ENCODE peak calls at places on chromosomes 7 and 10, in four cellular contexts. H is fibroblast of pulmonary artery, T is GM13977, F is endothelial cell. O is an unnamed sample.

GRCh38 chr10:44961231-44961571 is 1.6 kb downstream of the RASSF4 start:
- DNase-seq in F (no peak), H (no peak), T (no peak), O (no peak)

GRCh38 chr7:38512704-38513103 is 118.5 kb downstream of the AMPH start:
- DNase-seq in H (peak; percentile 42), T (no peak), F (no peak), O (peak; percentile 17)

GRCh38 chr7:128017880-128018845 is 13.1 kb downstream of the LRRC4 start:
- DNase-seq in T (no peak), H (peak; percentile 27), F (no peak), O (peak; percentile 93)

GRCh38 chr7:5217396-5217795 is 27.4 kb downstream of the WIPI2 start:
- DNase-seq in F (no peak), T (no peak), H (no peak), O (no peak)

GRCh38 chr7:135197906-135198655 is 13.2 kb downstream of the WDR91 start:
- DNase-seq in H (no peak), F (no peak), T (no peak), O (no peak)

GRCh38 chr10:35423505-35424306 is 87.4 kb downstream of the CCNY start:
- DNase-seq in H (peak; percentile 37), F (no peak), T (no peak), O (peak; percentile 89)

GRCh38 chr7:128781851-128782250 is 6.3 kb upstream of the OPN1SW start:
- DNase-seq in F (no peak), T (no peak), H (no peak), O (no peak)

GRCh38 chr10:11546581-11546980 is 64.9 kb downstream of the USP6NL start:
- DNase-seq in T (no peak), H (no peak), F (no peak), O (peak; percentile 13)

GRCh38 chr10:124025638-124026336 is 67.6 kb downstream of the CHST15 start:
- DNase-seq in T (peak; percentile 44), H (peak; percentile 32), F (peak; percentile 21), O (no peak)

GRCh38 chr10:3622427-3622826 is 162.6 kb downstream of the KLF6 start:
- DNase-seq in T (no peak), H (no peak), F (no peak), O (no peak)

GRCh38 chr10:79206300-79207095 is 137.7 kb downstream of the ZMIZ1 start:
- DNase-seq in H (no peak), F (no peak), T (no peak), O (peak; percentile 10)

GRCh38 chr7:122310119-122311021 is 5.8 kb upstream of the FEZF1 start:
- DNase-seq in H (peak; percentile 33), F (peak; percentile 34), T (no peak), O (no peak)

GRCh38 chr10:30775779-30776591 is 146.4 kb upstream of the LYZL2 start:
- DNase-seq in T (no peak), H (peak; percentile 78), F (no peak), O (no peak)

GRCh38 chr7:91564101-91564500 is 299.9 kb downstream of the FZD1 start:
- DNase-seq in F (no peak), H (no peak), T (no peak), O (no peak)

GRCh38 chr10:8365935-8366911 is 311.7 kb downstream of the GATA3 start:
- DNase-seq in T (peak; percentile 32), F (no peak), H (peak; percentile 97), O (peak; percentile 97)

GRCh38 chr10:28975891-28976471 is 298.7 kb downstream of the BAMBI start:
- DNase-seq in T (no peak), F (no peak), H (peak; percentile 66), O (no peak)

GRCh38 chr10:72083234-72084093 is 4.9 kb downstream of the SPOCK2 start:
- DNase-seq in T (no peak), F (no peak), H (no peak), O (no peak)

GRCh38 chr7:106039486-106040060 is 72.5 kb downstream of the SYPL1 start:
- DNase-seq in T (no peak), F (no peak), H (peak; percentile 69), O (no peak)

GRCh38 chr7:17680026-17680425 is 260.3 kb downstream of the SNX13 start:
- DNase-seq in H (peak; percentile 95), T (no peak), F (no peak), O (peak; percentile 93)

GRCh38 chr7:37770813-37771212 is 77.6 kb upstream of the NME8 start:
- DNase-seq in F (no peak), H (no peak), T (no peak), O (no peak)

GRCh38 chr10:49273626-49274025 is 25.3 kb upstream of the C10orf71 start:
- DNase-seq in T (no peak), F (no peak), H (no peak), O (no peak)

GRCh38 chr10:108544500-108545120 is 1378.7 kb downstream of the XPNPEP1 start:
- DNase-seq in F (peak; percentile 80), H (peak; percentile 63), T (peak; percentile 7), O (peak; percentile 69)

GRCh38 chr7:83934118-83934734 is 260.4 kb downstream of the SEMA3A start:
- DNase-seq in T (no peak), H (peak; percentile 12), F (no peak), O (no peak)

GRCh38 chr7:91266067-91266930 is 2.1 kb downstream of the FZD1 start:
- DNase-seq in H (no peak), F (peak; percentile 19), T (peak; percentile 26), O (peak; percentile 17)

GRCh38 chr10:129601737-129602136 is 134.7 kb downstream of the MGMT start:
- DNase-seq in H (no peak), F (no peak), T (peak; percentile 22), O (no peak)

GRCh38 chr7:91311844-91312243 is 47.6 kb downstream of the FZD1 start:
- DNase-seq in F (no peak), T (no peak), H (no peak), O (no peak)

GRCh38 chr10:110774069-110775021 is 97.4 kb upstream of the PDCD4 start:
- DNase-seq in F (no peak), H (peak; percentile 46), T (peak; percentile 84), O (peak; percentile 93)

GRCh38 chr7:148485618-148486017 is 104.9 kb upstream of the C7orf33 start:
- DNase-seq in T (no peak), H (no peak), F (no peak), O (peak; percentile 25)

GRCh38 chr7:5696346-5697100 is 84.9 kb downstream of the RNF216 start:
- DNase-seq in F (no peak), T (no peak), H (no peak), O (no peak)

GRCh38 chr7:129210256-129210988 is 14.4 kb upstream of the AHCYL2 start:
- DNase-seq in T (peak; percentile 89), H (peak; percentile 64), F (peak; percentile 88), O (peak; percentile 62)

GRCh38 chr7:16916111-16916639 is 34.4 kb upstream of the AGR3 start:
- DNase-seq in T (no peak), F (no peak), H (peak; percentile 72), O (peak; percentile 91)

GRCh38 chr10:133318494-133319127 is 9.9 kb downstream of the ZNF511 start:
- DNase-seq in T (peak; percentile 72), H (peak; percentile 59), F (peak; percentile 86), O (peak; percentile 54)

GRCh38 chr7:111639894-111640293 is 77.6 kb upstream of the IMMP2L start:
- DNase-seq in H (peak; percentile 73), F (no peak), T (no peak), O (no peak)

GRCh38 chr7:70512719-70513118 is 619.2 kb upstream of the GALNT17 start:
- DNase-seq in T (no peak), F (no peak), H (no peak), O (no peak)

GRCh38 chr10:115968236-115968635 is 304.8 kb downstream of the GFRA1 start:
- DNase-seq in T (no peak), F (no peak), H (no peak), O (no peak)

GRCh38 chr10:100364735-100365391 is 17.8 kb downstream of the SCD start:
- DNase-seq in F (no peak), T (no peak), H (peak; percentile 88), O (peak; percentile 89)

GRCh38 chr7:73809454-73810090 is 21.2 kb upstream of the CLDN4 start:
- DNase-seq in F (no peak), H (no peak), T (no peak), O (peak; percentile 87)

GRCh38 chr10:5466451-5466996 is 32.8 kb downstream of the CALML5 start:
- DNase-seq in T (no peak), F (no peak), H (peak; percentile 57), O (peak; percentile 97)
- TF ChIP-seq CTCF in T (no peak), F (no peak), H (no peak), O (no peak)

GRCh38 chr7:25391295-25391861 is 163.1 kb upstream of the NPVF start:
- DNase-seq in T (peak; percentile 14), H (peak; percentile 48), F (no peak), O (peak; percentile 19)
- TF ChIP-seq CTCF in T (peak; percentile 20), H (peak; percentile 21), F (peak; percentile 52), O (peak; percentile 30)

GRCh38 chr7:88191911-88192310 is 27.9 kb downstream of the SRI start:
- DNase-seq in H (no peak), T (no peak), F (no peak), O (no peak)
- TF ChIP-seq CTCF in H (no peak), T (no peak), F (no peak), O (no peak)

GRCh38 chr10:103276251-103276936 is 544 bp upstream of the INA start:
- DNase-seq in H (no peak), F (no peak), T (no peak), O (no peak)

GRCh38 chr10:103277713-103278299 is 868 bp downstream of the INA start:
- DNase-seq in T (no peak), H (no peak), F (no peak), O (no peak)

GRCh38 chr10:103278862-103279298 is 1.9 kb downstream of the INA start:
- DNase-seq in F (peak; percentile 69), H (peak; percentile 67), T (peak; percentile 57), O (peak; percentile 61)

GRCh38 chr10:103278424-103278823 is 1.5 kb downstream of the INA start:
- DNase-seq in T (no peak), H (no peak), F (no peak), O (no peak)

GRCh38 chr10:103276941-103277712 is at the start of gene INA:
- DNase-seq in T (peak; percentile 75), F (peak; percentile 41), H (peak; percentile 45), O (peak; percentile 59)
- TF ChIP-seq CTCF in T (peak; percentile 27), F (no peak), H (no peak), O (no peak)

DNA sequence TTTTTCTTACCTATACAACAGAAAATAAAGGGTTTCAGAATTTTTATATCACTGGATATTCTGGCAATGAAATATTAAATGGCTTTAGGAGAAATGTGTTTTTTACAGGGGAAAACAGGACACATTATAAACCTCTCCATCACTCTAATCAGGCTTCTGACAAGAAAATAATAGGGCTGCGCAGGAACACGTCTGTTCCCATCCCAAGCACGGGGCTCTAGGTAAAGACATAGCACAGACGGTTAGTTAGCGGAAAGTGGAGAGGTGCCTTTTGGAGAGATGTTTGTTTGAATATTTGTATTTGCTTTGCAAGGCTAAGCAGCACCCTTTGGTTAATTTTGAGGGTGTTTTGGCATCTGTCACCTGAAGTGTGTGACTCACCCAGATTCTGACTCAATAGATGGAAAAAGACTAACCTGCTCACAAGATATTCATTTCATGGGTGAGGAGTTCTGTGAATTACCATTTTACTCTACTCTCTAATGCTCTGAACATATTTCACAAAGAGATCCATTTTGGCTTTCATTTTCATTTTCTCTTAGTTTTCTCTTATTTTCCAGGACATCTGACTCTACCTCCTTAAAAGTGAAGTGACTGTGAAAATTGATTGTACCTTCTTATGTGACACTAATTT is 174.5 kb upstream of the AKR1E2 start:
- DNase-seq in F (no peak), H (no peak), T (no peak), O (peak; percentile 62)
- TF ChIP-seq CTCF in F (no peak), H (no peak), T (no peak), O (no peak)